ENCODE peak calls at places on chromosomes 7 and 10, in six cellular contexts. U is A549, R is GM12878, L is HepG2, X is HCT116, M is H1. K is an unnamed sample.

GRCh38 chr7:114086491-114086905 is 167.7 kb upstream of the PPP1R3A start:
- DNase-seq in M (no peak), X (no peak), U (no peak), R (no peak), L (no peak), K (no peak)

GRCh38 chr10:12067336-12067735 is 1.4 kb upstream of the DHTKD1 start:
- DNase-seq in L (no peak), U (peak; percentile 27), R (no peak), X (no peak), M (no peak), K (peak; percentile 93)

GRCh38 chr7:138882249-138882648 is 84.3 kb upstream of the ATP6V0A4 start:
- DNase-seq in U (no peak), M (no peak), X (no peak), R (no peak), L (no peak), K (no peak)

GRCh38 chr7:33130184-33130583 is 820 bp downstream of the BBS9 start:
- DNase-seq in L (no peak), R (no peak), X (no peak), U (no peak), M (no peak), K (peak; percentile 8)

GRCh38 chr7:28151965-28152364 is 28.6 kb downstream of the JAZF1 start:
- DNase-seq in X (no peak), U (no peak), L (no peak), R (peak; percentile 59), M (no peak), K (peak; percentile 76)

GRCh38 chr7:26718063-26718462 is 146.3 kb downstream of the SKAP2 start:
- DNase-seq in U (no peak), R (no peak), L (no peak), M (no peak), X (no peak), K (no peak)

GRCh38 chr10:79984851-79985250 is 35.9 kb upstream of the SFTPD start:
- DNase-seq in R (no peak), X (peak; percentile 48), L (no peak), M (no peak), U (peak; percentile 20), K (no peak)

GRCh38 chr10:75887369-75887768 is 455.9 kb downstream of the LRMDA start:
- DNase-seq in L (no peak), X (no peak), R (no peak), M (no peak), U (no peak), K (no peak)

GRCh38 chr10:94402204-94403033 is at the start of gene TBC1D12:
- DNase-seq in X (peak; percentile 97), R (peak; percentile 79), L (peak; percentile 93), U (peak; percentile 99), M (peak; percentile 88), K (peak; percentile 97)

GRCh38 chr10:88990528-88991160 is at the start of gene FAS:
- DNase-seq in M (no peak), X (peak; percentile 56), L (peak; percentile 27), U (peak; percentile 66), R (peak; percentile 80), K (peak; percentile 57)

GRCh38 chr7:65269150-65269856 is 104.4 kb upstream of the ZNF92 start:
- DNase-seq in L (peak; percentile 90), R (peak; percentile 73), U (peak; percentile 91), X (peak; percentile 75), M (peak; percentile 88), K (peak; percentile 58)

GRCh38 chr10:132351611-132352010 is 19.6 kb downstream of the LRRC27 start:
- DNase-seq in U (no peak), L (no peak), M (no peak), R (no peak), X (no peak), K (no peak)

GRCh38 chr7:101996131-101996691 is 178.8 kb downstream of the CUX1 start:
- DNase-seq in M (no peak), L (no peak), R (no peak), U (no peak), X (no peak), K (no peak)

GRCh38 chr10:72875250-72876055 is 18.1 kb upstream of the OIT3 start:
- DNase-seq in X (peak; percentile 12), L (peak; percentile 18), R (no peak), U (peak; percentile 49), M (no peak), K (peak; percentile 43)

GRCh38 chr10:113982745-113983144 is 60.9 kb upstream of the ADRB1 start:
- DNase-seq in L (no peak), R (no peak), M (no peak), U (no peak), X (no peak), K (no peak)

GRCh38 chr10:58352956-58353610 is 18.3 kb downstream of the UBE2D1 start:
- DNase-seq in X (no peak), L (no peak), R (no peak), U (no peak), M (no peak), K (peak; percentile 4)

GRCh38 chr10:84743483-84743882 is 415.1 kb downstream of the CCSER2 start:
- DNase-seq in R (no peak), M (no peak), L (peak; percentile 7), U (peak; percentile 5), X (peak; percentile 2), K (no peak)

GRCh38 chr10:24251547-24251946 is 42.6 kb downstream of the KIAA1217 start:
- DNase-seq in R (no peak), L (no peak), M (peak; percentile 19), X (no peak), U (no peak), K (no peak)

GRCh38 chr7:88344956-88345832 is 38.5 kb upstream of the STEAP4 start:
- DNase-seq in M (peak; percentile 10), R (no peak), X (peak; percentile 23), U (peak; percentile 43), L (peak; percentile 6), K (no peak)

GRCh38 chr7:106756071-106756470 is 95.1 kb upstream of the CCDC71L start:
- DNase-seq in R (no peak), U (no peak), M (no peak), X (no peak), L (no peak), K (no peak)

GRCh38 chr10:93406367-93407145 is 75.6 kb downstream of the MYOF start:
- DNase-seq in L (no peak), X (no peak), M (no peak), U (no peak), R (no peak), K (peak; percentile 34)

GRCh38 chr7:54664235-54665228 is 94.5 kb downstream of the SEC61G start:
- DNase-seq in L (peak; percentile 40), U (peak; percentile 48), X (no peak), R (no peak), M (peak; percentile 64), K (peak; percentile 2)

GRCh38 chr7:106774768-106775551 is 90.1 kb upstream of the PIK3CG start:
- DNase-seq in R (no peak), L (no peak), M (no peak), U (peak; percentile 94), X (peak; percentile 84), K (peak; percentile 27)

GRCh38 chr10:49539320-49539885 is 482 bp upstream of the ERCC6 start:
- DNase-seq in U (peak; percentile 46), L (peak; percentile 24), M (no peak), R (no peak), X (peak; percentile 18), K (peak; percentile 52)

GRCh38 chr7:94375167-94375566 is 19.5 kb upstream of the COL1A2 start:
- DNase-seq in U (no peak), M (no peak), R (no peak), X (no peak), L (no peak), K (peak; percentile 97)

GRCh38 chr10:43234471-43235041 is 32.3 kb downstream of the RASGEF1A start:
- DNase-seq in R (no peak), M (no peak), U (no peak), X (no peak), L (no peak), K (no peak)

GRCh38 chr7:26155531-26156375 is 3.8 kb downstream of the NFE2L3 start:
- DNase-seq in X (no peak), L (peak; percentile 39), U (no peak), R (no peak), M (no peak), K (peak; percentile 67)

GRCh38 chr7:498678-499641 is 20.7 kb downstream of the PDGFA start:
- DNase-seq in X (no peak), L (no peak), R (no peak), M (no peak), U (no peak), K (no peak)

GRCh38 chr10:47048533-47048905 is 137.3 kb downstream of the PTPN20 start:
- DNase-seq in R (no peak), U (no peak), M (no peak), L (no peak), X (no peak), K (no peak)
- TF ChIP-seq CTCF in R (no peak), U (no peak), M (peak; percentile 59), L (no peak), X (no peak), K (no peak)

GRCh38 chr7:129774359-129774758 is 162.8 kb downstream of the NRF1 start:
- DNase-seq in X (no peak), R (no peak), L (no peak), M (no peak), U (no peak), K (no peak)
- H3K4me1 ChIP-seq in X (peaks cover 9% of the 10 kb centered on the region), R (no peaks in the 10 kb centered on the region), L (no peaks in the 10 kb centered on the region), M (peaks cover 56% of the 10 kb centered on the region), U (peaks cover 16% of the 10 kb centered on the region), K (no peaks in the 10 kb centered on the region)

DNA sequence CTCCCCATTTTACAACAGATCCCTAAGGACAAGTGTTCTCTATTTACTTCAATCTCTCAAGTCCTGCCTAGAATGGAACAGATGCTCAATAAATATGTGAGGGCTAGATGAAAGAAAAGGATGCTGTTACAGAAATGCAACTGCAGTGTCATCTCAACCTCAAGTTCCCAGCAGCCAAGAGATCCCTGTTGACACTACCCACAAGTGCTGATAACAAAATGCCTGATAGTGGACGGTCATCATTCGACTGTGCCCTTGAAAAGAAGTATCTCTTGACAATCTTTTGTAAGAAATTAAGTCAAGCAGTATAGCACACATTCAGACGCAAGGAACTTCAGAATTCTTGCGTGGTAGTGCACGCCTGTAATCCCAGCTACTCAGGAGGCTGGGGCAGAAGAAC is 133.2 kb downstream of the PARD3 start:
- DNase-seq in R (no peak), U (no peak), L (no peak), M (no peak), X (no peak), K (no peak)
- TF ChIP-seq CEBPB in R (no peak), U (no peak), L (no peak), M (no peak), X (no peak), K (no peak)

DNA sequence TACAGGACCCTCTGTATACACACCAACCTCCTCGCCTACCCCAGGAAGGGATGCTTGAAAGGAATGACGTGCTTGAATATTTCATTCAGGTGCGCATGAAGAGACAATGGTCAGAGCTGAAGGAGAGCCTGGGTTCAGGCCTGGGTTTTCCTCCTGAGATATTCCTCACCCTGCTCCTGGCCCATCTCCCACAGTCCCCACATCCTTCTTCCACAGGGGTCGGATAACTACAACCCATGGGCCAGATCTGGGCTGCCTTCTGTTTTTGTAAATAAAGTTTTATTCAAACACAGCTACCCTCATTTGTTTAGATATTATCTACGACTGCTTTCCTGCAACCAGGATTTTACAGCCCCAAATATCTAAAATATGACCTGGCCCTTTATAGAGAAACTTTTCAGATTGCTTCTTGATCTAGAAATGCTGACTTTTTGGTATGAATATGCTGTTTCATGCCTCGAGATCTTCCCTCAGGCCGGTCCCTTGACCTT is 1.8 kb upstream of the RADIL start:
- DNase-seq in M (no peak), X (no peak), U (no peak), L (no peak), R (no peak), K (no peak)
- TF ChIP-seq CTCF in M (no peak), X (no peak), U (no peak), L (no peak), R (no peak), K (no peak)